ENCODE peak calls at places on chromosomes 7 and 10, in six cellular contexts. B is germinal center, M is upper lobe of right lung, P is RPMI8226, L is SJSA1, Y is B cell. H is an unnamed sample.

GRCh38 chr7:157830331-157830730 is 493.5 kb downstream of the DNAJB6 start:
- DNase-seq in P (peak; percentile 33), Y (no peak), B (no peak), L (no peak), M (peak; percentile 52), H (no peak)

GRCh38 chr7:47714669-47715607 is 133.0 kb upstream of the TNS3 start:
- DNase-seq in P (peak; percentile 30), B (peak; percentile 68), Y (no peak), M (no peak), L (no peak), H (no peak)

GRCh38 chr10:34206078-34206477 is 609.0 kb downstream of the PARD3 start:
- DNase-seq in P (no peak), L (no peak), B (no peak), Y (no peak), M (no peak), H (no peak)

GRCh38 chr7:50994753-50995319 is 212.1 kb upstream of the GRB10 start:
- DNase-seq in B (no peak), L (no peak), M (no peak), P (peak; percentile 27), Y (no peak), H (no peak)

GRCh38 chr10:129955591-129956284 is 8.3 kb downstream of the EBF3 start:
- DNase-seq in L (no peak), Y (no peak), P (no peak), M (no peak), B (no peak), H (no peak)

GRCh38 chr7:139232893-139233292 is 1.9 kb downstream of the UBN2 start:
- DNase-seq in Y (no peak), B (no peak), L (no peak), M (no peak), P (no peak), H (peak; percentile 12)

GRCh38 chr7:81638216-81638615 is 131.6 kb downstream of the HGF start:
- DNase-seq in P (no peak), Y (no peak), B (no peak), L (no peak), M (no peak), H (no peak)

GRCh38 chr7:92836489-92837213 is at the start of gene CDK6:
- DNase-seq in L (peak; percentile 75), B (peak; percentile 69), M (peak; percentile 85), Y (peak; percentile 62), P (peak; percentile 86), H (no peak)

GRCh38 chr7:82481499-82482097 is 38.0 kb upstream of the CACNA2D1 start:
- DNase-seq in P (peak; percentile 15), M (no peak), L (no peak), B (no peak), Y (no peak), H (no peak)

GRCh38 chr10:70940834-70941568 is 52.6 kb upstream of the PCBD1 start:
- DNase-seq in P (peak; percentile 54), B (no peak), Y (no peak), L (no peak), M (no peak), H (no peak)

GRCh38 chr10:122465401-122465800 is 4.0 kb downstream of the HTRA1 start:
- DNase-seq in B (no peak), P (no peak), Y (no peak), L (no peak), M (no peak), H (no peak)

GRCh38 chr10:72935358-72935757 is 19.2 kb downstream of the PLA2G12B start:
- DNase-seq in Y (no peak), B (no peak), M (no peak), P (no peak), L (no peak), H (no peak)

GRCh38 chr7:141541375-141541774 is 9.8 kb upstream of the AGK start:
- DNase-seq in Y (no peak), L (no peak), B (no peak), P (peak; percentile 28), M (no peak), H (no peak)

GRCh38 chr10:62803993-62804383 is 532 bp upstream of the ADO start:
- DNase-seq in B (peak; percentile 18), L (no peak), P (no peak), Y (no peak), M (no peak), H (no peak)

GRCh38 chr7:96118449-96119001 is 203.4 kb downstream of the SLC25A13 start:
- DNase-seq in P (no peak), L (peak; percentile 52), Y (no peak), B (no peak), M (no peak), H (no peak)

GRCh38 chr10:68989317-68989990 is 851 bp downstream of the KIFBP start:
- DNase-seq in M (no peak), L (no peak), Y (no peak), P (no peak), B (no peak), H (no peak)

GRCh38 chr7:78265486-78265885 is 466.9 kb downstream of the PHTF2 start:
- DNase-seq in B (no peak), P (no peak), Y (no peak), M (no peak), L (no peak), H (no peak)

GRCh38 chr10:79048639-79049550 is 19.9 kb upstream of the ZMIZ1 start:
- DNase-seq in L (no peak), P (no peak), M (peak; percentile 59), Y (peak; percentile 32), B (no peak), H (no peak)

GRCh38 chr10:122282909-122283308 is 11.8 kb downstream of the BTBD16 start:
- DNase-seq in M (no peak), L (peak; percentile 7), B (no peak), P (no peak), Y (no peak), H (no peak)

GRCh38 chr10:32446701-32447406 is 914 bp downstream of the CCDC7 start:
- DNase-seq in Y (no peak), L (no peak), B (peak; percentile 9), P (no peak), M (no peak), H (peak; percentile 28)

GRCh38 chr10:130492266-130492934 is 356.2 kb downstream of the GLRX3 start:
- DNase-seq in P (no peak), L (no peak), M (no peak), B (no peak), Y (peak; percentile 14), H (no peak)

GRCh38 chr10:128345331-128345730 is 219.1 kb upstream of the MKI67 start:
- DNase-seq in M (no peak), P (no peak), L (no peak), Y (no peak), B (no peak), H (no peak)

GRCh38 chr7:98357751-98358161 is 43.1 kb downstream of the BAIAP2L1 start:
- DNase-seq in Y (no peak), P (no peak), L (no peak), M (no peak), B (no peak), H (peak; percentile 90)

GRCh38 chr10:5720182-5720581 is 35.5 kb downstream of the TASOR2 start:
- DNase-seq in P (no peak), M (no peak), Y (no peak), L (no peak), B (no peak), H (no peak)

H was measured in SW 1271.